ENCODE peak calls at places on chromosomes 13 and 19, in six cellular contexts. Q is PC-3, J is cardiac fibroblast, D is heart right ventricle, T is neural progenitor cell, W is A549. V is an unnamed sample.

GRCh38 chr13:29498426-29499040 is 97.0 kb downstream of the SLC7A1 start:
- DNase-seq in Q (no peak), J (no peak), D (no peak), T (no peak), W (no peak), V (no peak)

GRCh38 chr13:29859971-29860370 is 9.6 kb upstream of the UBL3 start:
- DNase-seq in Q (peak; percentile 54), J (peak; percentile 19), D (no peak), T (no peak), W (no peak), V (no peak)

GRCh38 chr13:111518161-111518791 is 197.8 kb downstream of the TEX29 start:
- DNase-seq in Q (no peak), J (no peak), D (no peak), T (no peak), W (peak; percentile 12), V (no peak)

GRCh38 chr19:29772696-29773095 is 39.1 kb upstream of the CCNE1 start:
- DNase-seq in Q (no peak), J (no peak), D (no peak), T (no peak), W (no peak), V (no peak)

GRCh38 chr19:17429661-17430101 is 9.8 kb downstream of the MVB12A start:
- DNase-seq in Q (no peak), J (no peak), D (no peak), T (no peak), W (no peak), V (no peak)

GRCh38 chr13:41268764-41269163 is 5.4 kb upstream of the MTRF1 start:
- DNase-seq in Q (peak; percentile 28), J (no peak), D (no peak), T (peak; percentile 59), W (peak; percentile 56), V (no peak)

GRCh38 chr13:46575843-46576242 is 22.9 kb downstream of the LRCH1 start:
- DNase-seq in Q (peak; percentile 53), J (peak; percentile 90), D (peak; percentile 36), T (peak; percentile 41), W (peak; percentile 16), V (peak; percentile 58)

GRCh38 chr19:28303502-28303901 is 909.4 kb downstream of the UQCRFS1 start:
- DNase-seq in Q (no peak), J (no peak), D (no peak), T (no peak), W (no peak), V (no peak)

GRCh38 chr19:45716314-45717130 is 14.2 kb downstream of the FBXO46 start:
- DNase-seq in Q (peak; percentile 44), J (peak; percentile 41), D (no peak), T (peak; percentile 40), W (peak; percentile 36), V (no peak)

GRCh38 chr19:16829822-16830289 is 658 bp downstream of the SIN3B start:
- DNase-seq in Q (no peak), J (no peak), D (no peak), T (no peak), W (no peak), V (no peak)

GRCh38 chr19:30391554-30392551 is 19.7 kb downstream of the ZNF536 start:
- DNase-seq in Q (no peak), J (no peak), D (no peak), T (peak; percentile 41), W (no peak), V (peak; percentile 5)

GRCh38 chr13:80029170-80029569 is 311.8 kb downstream of the SPRY2 start:
- DNase-seq in Q (no peak), J (no peak), D (no peak), T (no peak), W (no peak), V (no peak)

GRCh38 chr19:20269461-20269860 is 102.4 kb downstream of the ZNF486 start:
- DNase-seq in Q (no peak), J (no peak), D (no peak), T (no peak), W (no peak), V (no peak)

GRCh38 chr19:16351133-16351809 is 26.6 kb downstream of the KLF2 start:
- DNase-seq in Q (peak; percentile 23), J (peak; percentile 22), D (no peak), T (no peak), W (peak; percentile 33), V (no peak)

GRCh38 chr19:44753932-44754742 is 5.6 kb downstream of the BCL3 start:
- DNase-seq in Q (peak; percentile 74), J (peak; percentile 96), D (peak; percentile 96), T (peak; percentile 68), W (peak; percentile 90), V (no peak)

GRCh38 chr13:25171517-25172302 is at the start of gene AMER2:
- DNase-seq in Q (no peak), J (peak; percentile 23), D (no peak), T (peak; percentile 86), W (no peak), V (no peak)

GRCh38 chr19:19670070-19670551 is 1.5 kb downstream of the ZNF101 start:
- DNase-seq in Q (no peak), J (no peak), D (no peak), T (peak; percentile 66), W (no peak), V (no peak)

GRCh38 chr19:38264486-38265212 is at the start of gene SPINT2:
- DNase-seq in Q (no peak), J (no peak), D (no peak), T (peak; percentile 95), W (no peak), V (no peak)

GRCh38 chr13:19183676-19184075 is 2.1 kb upstream of the TUBA3C start:
- DNase-seq in Q (no peak), J (no peak), D (no peak), T (no peak), W (no peak), V (no peak)

GRCh38 chr13:66984241-66984640 is 245.9 kb downstream of the PCDH9 start:
- DNase-seq in Q (no peak), J (no peak), D (no peak), T (no peak), W (no peak), V (no peak)

GRCh38 chr13:109509154-109509905 is 277.1 kb downstream of the IRS2 start:
- DNase-seq in Q (peak; percentile 38), J (peak; percentile 38), D (no peak), T (no peak), W (no peak), V (peak; percentile 33)

GRCh38 chr13:24614306-24615080 is 65.7 kb upstream of the ATP12A start:
- DNase-seq in Q (no peak), J (no peak), D (no peak), T (no peak), W (no peak), V (no peak)

DNA sequence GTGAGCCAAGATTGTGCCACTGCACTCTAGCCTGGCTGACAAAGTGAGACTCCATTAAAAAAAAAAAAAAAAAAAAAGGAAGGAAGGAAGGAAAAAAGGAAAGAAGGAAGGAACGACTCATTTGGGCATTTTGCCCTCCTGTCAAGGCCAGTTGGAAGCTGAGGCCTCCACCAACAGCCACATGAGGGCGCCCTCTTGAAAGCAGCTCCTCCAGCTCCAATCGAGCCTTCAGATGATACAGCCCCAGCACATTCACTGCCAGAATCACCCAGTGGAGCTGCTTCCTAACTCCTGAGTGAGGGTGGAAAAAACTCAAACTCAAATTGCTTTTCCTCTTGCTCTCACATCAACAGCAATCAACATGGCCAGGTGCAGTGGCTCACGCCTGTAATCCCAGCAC is 40.9 kb downstream of the GNG7 start:
- DNase-seq in Q (peak; percentile 7), J (no peak), D (no peak), T (no peak), W (peak; percentile 38), V (no peak)
- TF ChIP-seq CTCF in Q (peak; percentile 35), J (no peak), D (peak; percentile 20), T (no peak), W (no peak), V (no peak)

DNA sequence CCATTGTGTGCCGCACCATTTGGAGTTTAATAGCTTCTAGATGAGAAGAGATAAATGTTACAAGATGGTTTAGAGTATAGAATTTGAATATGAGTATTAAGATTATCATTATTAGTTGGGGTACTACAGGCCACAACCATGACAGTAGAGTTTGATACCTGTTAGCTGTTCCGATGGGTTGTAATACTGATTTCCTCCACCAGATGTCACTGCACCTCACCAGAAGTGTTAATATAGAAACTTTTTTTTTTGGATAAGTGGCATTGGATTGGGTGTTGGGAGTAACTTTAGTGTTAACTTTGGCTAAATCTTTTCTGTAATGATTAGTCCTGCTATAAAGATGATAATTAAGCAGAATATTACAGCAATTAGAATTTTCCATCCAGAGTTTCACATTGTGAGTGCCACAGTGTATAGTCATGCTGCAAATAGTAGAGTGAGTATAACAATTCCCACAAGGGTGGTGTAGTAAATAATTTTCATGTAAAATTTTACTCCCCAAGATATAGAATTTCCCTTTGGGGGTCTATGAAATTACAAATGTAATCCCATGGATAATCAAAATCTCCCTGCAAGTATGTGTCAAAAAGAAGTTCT is 56.3 kb downstream of the PSG3 start:
- DNase-seq in Q (peak; percentile 53), J (peak; percentile 36), D (no peak), T (peak; percentile 11), W (peak; percentile 63), V (no peak)
- TF ChIP-seq CTCF in Q (peak; percentile 69), J (peak; percentile 73), D (peak; percentile 71), T (peak; percentile 63), W (peak; percentile 88), V (peak; percentile 46)

GRCh38 chr13:112929778-112930055 is 39.3 kb upstream of the MCF2L start:
- DNase-seq in Q (no peak), J (no peak), D (no peak), T (no peak), W (no peak), V (no peak)
- TF ChIP-seq CTCF in Q (no peak), J (no peak), D (no peak), T (no peak), W (no peak), V (no peak)

GRCh38 chr19:48750351-48750750 is 2.1 kb downstream of the FUT1 start:
- DNase-seq in Q (no peak), J (no peak), D (no peak), T (no peak), W (no peak), V (no peak)

GRCh38 chr19:48750771-48751504 is 1.5 kb downstream of the FUT1 start:
- DNase-seq in Q (no peak), J (no peak), D (no peak), T (no peak), W (no peak), V (no peak)

GRCh38 chr19:48751835-48752510 is 468 bp downstream of the FUT1 start:
- DNase-seq in Q (peak; percentile 20), J (no peak), D (no peak), T (peak; percentile 46), W (no peak), V (no peak)

GRCh38 chr19:48754950-48755645 is at the start of gene FGF21:
- DNase-seq in Q (no peak), J (no peak), D (no peak), T (no peak), W (peak; percentile 61), V (no peak)

GRCh38 chr19:48752511-48753365 is at the start of gene FUT1:
- DNase-seq in Q (peak; percentile 91), J (peak; percentile 43), D (peak; percentile 79), T (peak; percentile 89), W (no peak), V (no peak)
- TF ChIP-seq CTCF in Q (peak; percentile 16), J (no peak), D (no peak), T (peak; percentile 44), W (no peak), V (no peak)

DNA sequence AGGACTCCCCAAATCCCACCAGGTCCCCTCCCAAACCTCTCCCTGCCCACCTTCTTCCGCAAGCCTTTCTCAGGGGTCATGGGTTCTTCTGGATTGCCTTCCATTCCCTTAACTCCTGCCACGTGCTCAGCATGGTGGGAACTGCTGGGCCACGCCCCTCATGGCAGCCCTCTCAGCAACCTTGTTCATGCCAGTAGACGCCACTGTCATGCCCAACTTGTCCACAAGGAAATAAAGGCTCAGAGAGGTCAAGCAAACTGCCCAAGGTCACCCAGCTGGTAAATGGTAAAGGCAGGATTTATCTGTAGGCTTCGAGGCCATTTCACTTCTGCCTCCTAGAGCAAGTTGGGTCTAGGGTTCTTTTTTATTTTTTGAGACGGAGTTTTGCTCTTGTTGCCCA is 10.9 kb downstream of the PRAM1 start:
- DNase-seq in Q (no peak), J (no peak), D (no peak), T (no peak), W (peak; percentile 26), V (no peak)
- TF ChIP-seq CTCF in Q (no peak), J (no peak), D (no peak), T (peak; percentile 6), W (no peak), V (no peak)

V was measured in AG04449.